ENCODE peak calls at places on chromosomes 7 and 10, in nine cellular contexts. One of them, this sample, is unnamed.

GRCh38 chr10:43202224-43202656 is 64.0 kb downstream of the CSGALNACT2 start:
- DNase-seq in NT2/D1: no peak
- DNase-seq in C1 segment of cervical spinal cord: no peak
- DNase-seq in aorta: peak
- DNase-seq in stimulated activated CD8-positive, alpha-beta memory T cell treated with anti-CD3 and anti-CD28 coated beads, Interleukin-2, amount 100 ng/mL, for 1 hour: peak
- DNase-seq in T follicular helper cell: peak
- DNase-seq in neural progenitor cell: peak
- DNase-seq in stimulated activated CD4-positive, alpha-beta T cell treated with anti-CD3 and anti-CD28 coated beads, Interleukin-1b, Interleukin-23, amount 100 ng/mL, for 4 hours: peak
- DNase-seq in uterus: peak
- DNase-seq in this sample: no peak

GRCh38 chr7:130493275-130493868 is 1.5 kb downstream of the MEST start:
- DNase-seq in NT2/D1: no peak
- DNase-seq in C1 segment of cervical spinal cord: no peak
- DNase-seq in aorta: no peak
- DNase-seq in stimulated activated CD8-positive, alpha-beta memory T cell treated with anti-CD3 and anti-CD28 coated beads, Interleukin-2, amount 100 ng/mL, for 1 hour: no peak
- DNase-seq in T follicular helper cell: no peak
- DNase-seq in neural progenitor cell: peak
- DNase-seq in stimulated activated CD4-positive, alpha-beta T cell treated with anti-CD3 and anti-CD28 coated beads, Interleukin-1b, Interleukin-23, amount 100 ng/mL, for 4 hours: no peak
- DNase-seq in uterus: no peak
- DNase-seq in this sample: no peak

GRCh38 chr10:119466076-119466475 is 76.4 kb downstream of the RGS10 start:
- DNase-seq in NT2/D1: no peak
- DNase-seq in C1 segment of cervical spinal cord: no peak
- DNase-seq in aorta: no peak
- DNase-seq in stimulated activated CD8-positive, alpha-beta memory T cell treated with anti-CD3 and anti-CD28 coated beads, Interleukin-2, amount 100 ng/mL, for 1 hour: no peak
- DNase-seq in T follicular helper cell: no peak
- DNase-seq in neural progenitor cell: no peak
- DNase-seq in stimulated activated CD4-positive, alpha-beta T cell treated with anti-CD3 and anti-CD28 coated beads, Interleukin-1b, Interleukin-23, amount 100 ng/mL, for 4 hours: no peak
- DNase-seq in uterus: no peak
- DNase-seq in this sample: no peak

GRCh38 chr7:151687523-151688235 is 168.0 kb upstream of the RHEB start:
- DNase-seq in NT2/D1: peak
- DNase-seq in C1 segment of cervical spinal cord: no peak
- DNase-seq in aorta: peak
- DNase-seq in stimulated activated CD8-positive, alpha-beta memory T cell treated with anti-CD3 and anti-CD28 coated beads, Interleukin-2, amount 100 ng/mL, for 1 hour: no peak
- DNase-seq in T follicular helper cell: no peak
- DNase-seq in neural progenitor cell: peak
- DNase-seq in stimulated activated CD4-positive, alpha-beta T cell treated with anti-CD3 and anti-CD28 coated beads, Interleukin-1b, Interleukin-23, amount 100 ng/mL, for 4 hours: no peak
- DNase-seq in uterus: peak
- DNase-seq in this sample: no peak

GRCh38 chr7:131255242-131255641 is 72.4 kb upstream of the MKLN1 start:
- DNase-seq in NT2/D1: no peak
- DNase-seq in C1 segment of cervical spinal cord: no peak
- DNase-seq in aorta: no peak
- DNase-seq in stimulated activated CD8-positive, alpha-beta memory T cell treated with anti-CD3 and anti-CD28 coated beads, Interleukin-2, amount 100 ng/mL, for 1 hour: no peak
- DNase-seq in T follicular helper cell: no peak
- DNase-seq in neural progenitor cell: no peak
- DNase-seq in stimulated activated CD4-positive, alpha-beta T cell treated with anti-CD3 and anti-CD28 coated beads, Interleukin-1b, Interleukin-23, amount 100 ng/mL, for 4 hours: no peak
- DNase-seq in uterus: no peak
- DNase-seq in this sample: no peak

GRCh38 chr10:85537561-85537960 is 829.0 kb downstream of the GRID1 start:
- DNase-seq in NT2/D1: no peak
- DNase-seq in C1 segment of cervical spinal cord: no peak
- DNase-seq in aorta: no peak
- DNase-seq in stimulated activated CD8-positive, alpha-beta memory T cell treated with anti-CD3 and anti-CD28 coated beads, Interleukin-2, amount 100 ng/mL, for 1 hour: no peak
- DNase-seq in T follicular helper cell: no peak
- DNase-seq in neural progenitor cell: no peak
- DNase-seq in stimulated activated CD4-positive, alpha-beta T cell treated with anti-CD3 and anti-CD28 coated beads, Interleukin-1b, Interleukin-23, amount 100 ng/mL, for 4 hours: no peak
- DNase-seq in uterus: no peak
- DNase-seq in this sample: no peak

GRCh38 chr10:51074238-51075028 is at the start of gene PRKG1:
- DNase-seq in NT2/D1: peak
- DNase-seq in C1 segment of cervical spinal cord: peak
- DNase-seq in aorta: peak
- DNase-seq in stimulated activated CD8-positive, alpha-beta memory T cell treated with anti-CD3 and anti-CD28 coated beads, Interleukin-2, amount 100 ng/mL, for 1 hour: no peak
- DNase-seq in T follicular helper cell: no peak
- DNase-seq in neural progenitor cell: peak
- DNase-seq in stimulated activated CD4-positive, alpha-beta T cell treated with anti-CD3 and anti-CD28 coated beads, Interleukin-1b, Interleukin-23, amount 100 ng/mL, for 4 hours: no peak
- DNase-seq in uterus: peak
- DNase-seq in this sample: no peak

GRCh38 chr7:126702242-126703016 is 550.3 kb downstream of the GRM8 start:
- DNase-seq in NT2/D1: no peak
- DNase-seq in C1 segment of cervical spinal cord: no peak
- DNase-seq in aorta: no peak
- DNase-seq in stimulated activated CD8-positive, alpha-beta memory T cell treated with anti-CD3 and anti-CD28 coated beads, Interleukin-2, amount 100 ng/mL, for 1 hour: no peak
- DNase-seq in T follicular helper cell: no peak
- DNase-seq in neural progenitor cell: no peak
- DNase-seq in stimulated activated CD4-positive, alpha-beta T cell treated with anti-CD3 and anti-CD28 coated beads, Interleukin-1b, Interleukin-23, amount 100 ng/mL, for 4 hours: no peak
- DNase-seq in uterus: no peak
- DNase-seq in this sample: no peak

GRCh38 chr10:79055100-79055782 is 13.5 kb upstream of the ZMIZ1 start:
- DNase-seq in NT2/D1: no peak
- DNase-seq in C1 segment of cervical spinal cord: no peak
- DNase-seq in aorta: peak
- DNase-seq in stimulated activated CD8-positive, alpha-beta memory T cell treated with anti-CD3 and anti-CD28 coated beads, Interleukin-2, amount 100 ng/mL, for 1 hour: no peak
- DNase-seq in T follicular helper cell: no peak
- DNase-seq in neural progenitor cell: no peak
- DNase-seq in stimulated activated CD4-positive, alpha-beta T cell treated with anti-CD3 and anti-CD28 coated beads, Interleukin-1b, Interleukin-23, amount 100 ng/mL, for 4 hours: no peak
- DNase-seq in uterus: no peak
- DNase-seq in this sample: no peak

GRCh38 chr7:105866124-105866801 is 10.1 kb downstream of the ATXN7L1 start:
- DNase-seq in NT2/D1: no peak
- DNase-seq in C1 segment of cervical spinal cord: no peak
- DNase-seq in aorta: no peak
- DNase-seq in stimulated activated CD8-positive, alpha-beta memory T cell treated with anti-CD3 and anti-CD28 coated beads, Interleukin-2, amount 100 ng/mL, for 1 hour: no peak
- DNase-seq in T follicular helper cell: no peak
- DNase-seq in neural progenitor cell: no peak
- DNase-seq in stimulated activated CD4-positive, alpha-beta T cell treated with anti-CD3 and anti-CD28 coated beads, Interleukin-1b, Interleukin-23, amount 100 ng/mL, for 4 hours: no peak
- DNase-seq in uterus: no peak
- DNase-seq in this sample: no peak

GRCh38 chr10:123061865-123062264 is 53.1 kb downstream of the ACADSB start:
- DNase-seq in NT2/D1: no peak
- DNase-seq in C1 segment of cervical spinal cord: no peak
- DNase-seq in aorta: no peak
- DNase-seq in stimulated activated CD8-positive, alpha-beta memory T cell treated with anti-CD3 and anti-CD28 coated beads, Interleukin-2, amount 100 ng/mL, for 1 hour: no peak
- DNase-seq in T follicular helper cell: no peak
- DNase-seq in neural progenitor cell: no peak
- DNase-seq in stimulated activated CD4-positive, alpha-beta T cell treated with anti-CD3 and anti-CD28 coated beads, Interleukin-1b, Interleukin-23, amount 100 ng/mL, for 4 hours: no peak
- DNase-seq in uterus: no peak
- DNase-seq in this sample: no peak

GRCh38 chr10:32318476-32318896 is 28.5 kb downstream of the EPC1 start:
- DNase-seq in NT2/D1: no peak
- DNase-seq in C1 segment of cervical spinal cord: no peak
- DNase-seq in aorta: no peak
- DNase-seq in stimulated activated CD8-positive, alpha-beta memory T cell treated with anti-CD3 and anti-CD28 coated beads, Interleukin-2, amount 100 ng/mL, for 1 hour: no peak
- DNase-seq in T follicular helper cell: no peak
- DNase-seq in neural progenitor cell: no peak
- DNase-seq in stimulated activated CD4-positive, alpha-beta T cell treated with anti-CD3 and anti-CD28 coated beads, Interleukin-1b, Interleukin-23, amount 100 ng/mL, for 4 hours: no peak
- DNase-seq in uterus: no peak
- DNase-seq in this sample: no peak

This sample was measured in cortex of kidney.